ENCODE peak calls at places on chromosomes 4 and X, in nine cellular contexts. H, E, Q, C, M, V, P, X and S are unnamed samples.

GRCh38 chr4:183362916-183363542 is 40.8 kb upstream of the CLDN24 start:
- DNase-seq in H (no peak), E (peak), Q (no peak), C (peak), M (peak), V (no peak), P (no peak), X (no peak), S (no peak)

GRCh38 chr4:2932951-2933565 is 30.1 kb downstream of the NOP14 start:
- DNase-seq in H (peak), E (no peak), Q (peak), C (no peak), M (no peak), V (no peak), P (no peak), X (peak), S (no peak)

GRCh38 chr4:13403833-13404232 is 80.3 kb downstream of the RAB28 start:
- DNase-seq in H (no peak), E (no peak), Q (no peak), C (no peak), M (no peak), V (no peak), P (no peak), X (no peak), S (no peak)

GRCh38 chrX:102847362-102847761 is 89.7 kb upstream of the RAB40AL start:
- DNase-seq in H (no peak), E (no peak), Q (no peak), C (no peak), M (no peak), V (no peak), P (no peak), X (no peak), S (no peak)

GRCh38 chr4:3204021-3204431 is 44.9 kb upstream of the MSANTD1 start:
- DNase-seq in H (no peak), E (no peak), Q (peak), C (no peak), M (no peak), V (peak), P (no peak), X (no peak), S (no peak)

GRCh38 chr4:176443646-176444409 is 124.1 kb downstream of the SPCS3 start:
- DNase-seq in H (no peak), E (no peak), Q (no peak), C (no peak), M (no peak), V (no peak), P (no peak), X (no peak), S (no peak)

GRCh38 chr4:155478336-155478825 is 101.6 kb upstream of the MAP9 start:
- DNase-seq in H (no peak), E (no peak), Q (no peak), C (no peak), M (no peak), V (no peak), P (no peak), X (no peak), S (no peak)

GRCh38 chr4:165347647-165348569 is 20.4 kb downstream of the MSMO1 start:
- DNase-seq in H (no peak), E (no peak), Q (no peak), C (no peak), M (no peak), V (no peak), P (no peak), X (no peak), S (no peak)

GRCh38 chr4:2365054-2365912 is 53.2 kb downstream of the ZFYVE28 start:
- DNase-seq in H (no peak), E (no peak), Q (peak), C (no peak), M (peak), V (no peak), P (no peak), X (no peak), S (peak)

GRCh38 chr4:67198757-67199156 is 346.5 kb downstream of the CENPC start:
- DNase-seq in H (no peak), E (peak), Q (no peak), C (no peak), M (peak), V (no peak), P (no peak), X (no peak), S (no peak)

GRCh38 chr4:56086561-56086960 is 137.8 kb downstream of the CEP135 start:
- DNase-seq in H (no peak), E (no peak), Q (no peak), C (no peak), M (no peak), V (peak), P (no peak), X (no peak), S (no peak)

GRCh38 chr4:88725143-88725542 is 27.5 kb upstream of the NAP1L5 start:
- DNase-seq in H (no peak), E (no peak), Q (no peak), C (no peak), M (peak), V (no peak), P (no peak), X (no peak), S (no peak)

GRCh38 chr4:107951551-107951950 is 20.2 kb downstream of the CYP2U1 start:
- DNase-seq in H (no peak), E (no peak), Q (no peak), C (no peak), M (no peak), V (no peak), P (no peak), X (no peak), S (no peak)

GRCh38 chr4:13921805-13922204 is 294.3 kb upstream of the BOD1L1 start:
- DNase-seq in H (no peak), E (no peak), Q (no peak), C (no peak), M (no peak), V (no peak), P (no peak), X (no peak), S (no peak)

GRCh38 chrX:10064736-10065135 is 92.0 kb upstream of the CLCN4 start:
- DNase-seq in H (no peak), E (no peak), Q (no peak), C (no peak), M (no peak), V (no peak), P (no peak), X (no peak), S (no peak)

GRCh38 chrX:71953946-71954345 is 43.3 kb downstream of the NHSL2 start:
- DNase-seq in H (no peak), E (no peak), Q (no peak), C (no peak), M (no peak), V (no peak), P (no peak), X (peak), S (no peak)

GRCh38 chrX:135000516-135000915 is 9.7 kb downstream of the SMIM10 start:
- DNase-seq in H (no peak), E (no peak), Q (no peak), C (no peak), M (no peak), V (no peak), P (no peak), X (no peak), S (no peak)

GRCh38 chr4:109571494-109571893 is 11.4 kb downstream of the MCUB start:
- DNase-seq in H (no peak), E (no peak), Q (no peak), C (no peak), M (no peak), V (no peak), P (no peak), X (no peak), S (no peak)

GRCh38 chr4:90419124-90419711 is 292.0 kb downstream of the CCSER1 start:
- DNase-seq in H (no peak), E (peak), Q (no peak), C (peak), M (peak), V (no peak), P (no peak), X (peak), S (no peak)

GRCh38 chr4:35358001-35358584 is 886.2 kb downstream of the ARAP2 start:
- DNase-seq in H (no peak), E (no peak), Q (no peak), C (peak), M (peak), V (no peak), P (no peak), X (no peak), S (no peak)

GRCh38 chr4:8761167-8761823 is 110.3 kb downstream of the HMX1 start:
- DNase-seq in H (no peak), E (no peak), Q (peak), C (no peak), M (no peak), V (no peak), P (no peak), X (no peak), S (no peak)

GRCh38 chr4:7147261-7147660 is 45.1 kb upstream of the SORCS2 start:
- DNase-seq in H (no peak), E (no peak), Q (no peak), C (no peak), M (no peak), V (no peak), P (no peak), X (no peak), S (no peak)
- TF ChIP-seq POLR2AphosphoS5 in H (no peak), E (no peak), Q (no peak), C (no peak), M (no peak), V (no peak), P (no peak), X (no peak), S (no peak)

GRCh38 chr4:112284662-112285411 is 867 bp downstream of the TIFA start:
- DNase-seq in H (no peak), E (peak), Q (no peak), C (no peak), M (no peak), V (peak), P (peak), X (peak), S (no peak)
- TF ChIP-seq POLR2AphosphoS5 in H (no peak), E (peak), Q (no peak), C (no peak), M (no peak), V (no peak), P (no peak), X (no peak), S (no peak)

DNA sequence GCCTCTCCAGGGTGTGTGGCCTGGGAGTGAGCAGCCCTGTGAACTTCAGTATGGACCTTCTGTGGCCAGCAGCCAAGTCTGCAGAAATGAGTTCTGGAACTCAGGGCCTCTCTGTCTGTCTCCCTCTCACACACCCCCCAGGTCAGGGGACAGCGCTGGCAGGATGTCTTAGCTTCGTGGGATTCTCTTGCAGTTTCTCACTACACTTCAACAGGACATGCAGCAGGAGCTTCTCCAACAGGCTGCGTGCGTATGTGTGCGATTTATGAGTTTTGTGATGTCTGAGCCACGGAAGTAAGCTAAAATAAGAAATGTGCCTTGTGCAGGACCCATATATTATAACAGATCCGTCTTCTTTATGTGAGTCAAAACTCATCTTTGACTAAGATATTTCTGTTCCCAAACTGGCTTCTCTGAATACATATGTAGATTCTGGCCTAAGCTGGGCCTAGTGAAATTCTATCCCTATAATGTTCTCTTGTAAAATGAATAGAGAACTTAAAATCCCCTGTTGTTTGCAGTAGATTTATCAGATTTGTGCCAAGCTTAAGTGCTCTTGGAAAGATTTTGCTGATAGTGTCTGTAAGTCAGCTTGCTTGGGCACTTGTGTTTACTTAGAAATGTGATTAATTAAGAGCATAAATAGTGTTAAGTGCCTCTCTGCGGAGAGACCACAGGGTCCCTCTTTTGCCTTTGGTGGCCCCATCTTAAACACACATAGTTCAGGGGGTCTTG is 39.8 kb downstream of the PROM1 start:
- DNase-seq in H (no peak), E (no peak), Q (peak), C (no peak), M (no peak), V (no peak), P (no peak), X (no peak), S (no peak)
- TF ChIP-seq POLR2AphosphoS5 in H (no peak), E (no peak), Q (no peak), C (no peak), M (no peak), V (no peak), P (no peak), X (no peak), S (no peak)

DNA sequence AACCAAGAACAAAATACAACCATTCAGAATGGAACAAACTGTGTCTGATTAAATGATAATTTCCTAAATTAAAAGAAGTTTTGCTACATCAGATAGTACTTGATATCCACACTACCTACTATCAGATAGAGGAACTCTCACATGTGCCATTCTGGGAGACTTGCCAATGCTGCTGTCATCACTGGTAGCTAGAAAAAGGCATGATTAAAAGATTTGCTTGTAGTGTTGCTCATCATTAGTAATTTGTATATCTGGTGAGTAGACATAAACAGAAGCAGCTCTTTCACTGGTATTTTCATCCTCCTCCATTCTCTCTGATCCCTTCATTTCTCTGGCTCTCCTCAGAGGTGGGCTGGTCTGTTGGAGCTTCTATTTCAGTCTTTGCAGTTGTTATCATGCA is 56.0 kb downstream of the SPRY1 start:
- DNase-seq in H (peak), E (peak), Q (peak), C (no peak), M (no peak), V (peak), P (no peak), X (peak), S (peak)
- TF ChIP-seq POLR2AphosphoS5 in H (no peak), E (no peak), Q (no peak), C (no peak), M (no peak), V (no peak), P (no peak), X (peak), S (no peak)

DNA sequence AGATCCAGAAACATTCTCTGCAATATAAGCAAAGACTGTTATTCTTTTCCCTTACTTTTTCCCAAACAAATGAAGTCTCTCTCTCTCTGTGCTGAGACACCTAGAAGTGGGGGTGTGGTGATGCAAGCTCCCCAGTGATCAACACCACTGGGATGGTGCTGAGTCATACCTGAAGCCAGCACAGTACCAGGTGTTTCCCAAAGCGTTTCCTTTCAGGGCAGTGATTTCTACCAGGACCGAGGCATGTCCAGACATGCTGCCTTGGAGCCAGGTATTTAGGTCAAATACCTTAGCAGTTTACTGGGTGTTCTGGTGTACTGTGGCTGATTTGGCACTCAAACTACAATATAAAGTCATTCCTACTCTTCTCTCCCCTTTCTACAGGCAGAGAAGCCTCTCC is 726.5 kb downstream of the FAM133A start:
- DNase-seq in H (no peak), E (no peak), Q (no peak), C (no peak), M (peak), V (no peak), P (peak), X (no peak), S (no peak)
- TF ChIP-seq POLR2AphosphoS5 in H (no peak), E (no peak), Q (no peak), C (no peak), M (no peak), V (no peak), P (no peak), X (no peak), S (no peak)

DNA sequence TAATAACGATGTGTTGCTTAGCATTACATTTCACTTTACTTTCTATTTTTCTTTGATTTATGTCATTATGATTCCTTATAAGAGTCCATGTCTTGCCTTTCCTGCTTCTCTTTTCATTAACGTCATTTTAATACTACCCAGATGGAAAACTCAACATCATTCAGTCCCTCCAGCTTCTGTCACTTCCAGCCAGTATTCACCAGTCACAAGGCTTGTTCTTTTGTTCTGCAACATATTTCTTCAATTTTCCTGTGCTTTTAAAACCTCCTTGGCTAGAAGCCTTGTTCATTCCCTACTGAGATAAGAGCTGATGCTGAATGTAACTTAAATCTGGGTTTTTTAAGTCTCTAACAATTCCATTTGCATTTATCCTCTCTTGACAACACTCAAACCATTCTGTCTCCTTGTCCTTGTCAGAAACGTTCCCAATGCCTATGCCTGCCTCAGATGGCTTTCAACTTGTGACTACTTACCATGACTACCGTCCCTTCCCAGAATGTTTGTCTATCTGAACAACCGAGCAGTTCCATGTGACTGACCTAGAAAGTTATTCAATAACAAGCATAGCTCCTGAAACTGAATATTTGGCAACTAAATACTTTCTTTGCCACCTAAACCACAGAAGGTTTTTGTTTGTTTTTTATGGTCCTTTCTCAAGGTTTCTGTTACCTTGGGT is 682.9 kb upstream of the GALNTL6 start:
- DNase-seq in H (no peak), E (no peak), Q (no peak), C (no peak), M (peak), V (no peak), P (no peak), X (no peak), S (no peak)
- TF ChIP-seq POLR2AphosphoS5 in H (no peak), E (no peak), Q (no peak), C (no peak), M (no peak), V (no peak), P (no peak), X (no peak), S (no peak)

DNA sequence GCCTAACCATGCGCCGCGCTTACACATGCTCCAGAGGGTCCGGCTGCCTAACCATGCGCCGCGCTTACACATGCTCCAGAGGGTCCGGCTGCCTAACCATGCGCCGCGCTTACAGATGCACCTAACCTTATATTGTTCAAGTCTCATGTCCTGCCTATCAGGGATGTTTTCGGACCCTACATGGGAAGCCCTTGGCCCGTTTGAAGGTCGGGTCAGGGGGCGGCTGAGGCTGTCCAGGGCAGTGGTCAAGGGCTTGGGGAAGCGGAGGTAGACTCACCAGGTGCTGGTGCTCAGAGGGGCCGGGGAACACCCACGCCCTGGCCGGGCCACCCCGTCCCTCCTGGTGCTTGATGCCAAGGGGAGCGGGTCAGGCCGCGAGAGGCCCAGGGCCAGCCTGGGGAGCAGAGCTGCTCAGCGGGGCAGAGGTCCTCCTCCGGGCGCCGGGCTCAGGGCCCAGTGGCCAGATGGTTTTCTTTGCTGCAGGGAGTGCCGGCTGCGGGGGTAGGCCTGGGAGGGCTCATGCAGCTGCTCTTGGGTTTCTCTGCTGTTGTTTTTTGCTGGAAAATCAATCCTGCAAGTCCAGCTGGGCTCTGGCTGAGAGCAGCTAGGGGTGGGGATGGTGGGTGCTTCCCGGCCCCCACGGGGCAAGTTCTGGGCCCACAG is 35.4 kb upstream of the SPON2 start:
- DNase-seq in H (no peak), E (no peak), Q (peak), C (no peak), M (peak), V (peak), P (no peak), X (peak), S (peak)
- TF ChIP-seq POLR2AphosphoS5 in H (no peak), E (no peak), Q (no peak), C (no peak), M (no peak), V (peak), P (no peak), X (no peak), S (no peak)

GRCh38 chr4:128570380-128570779 is 239.1 kb upstream of the JADE1 start:
- DNase-seq in H (peak), E (peak), Q (peak), C (no peak), M (no peak), V (peak), P (no peak), X (no peak), S (peak)

GRCh38 chr4:128572778-128573241 is 236.7 kb upstream of the JADE1 start:
- DNase-seq in H (no peak), E (peak), Q (no peak), C (no peak), M (no peak), V (no peak), P (no peak), X (no peak), S (no peak)

GRCh38 chr4:128571747-128572146 is 237.8 kb upstream of the JADE1 start:
- DNase-seq in H (no peak), E (peak), Q (peak), C (peak), M (no peak), V (peak), P (peak), X (no peak), S (peak)

GRCh38 chr4:128573781-128574508 is 235.6 kb upstream of the JADE1 start:
- DNase-seq in H (no peak), E (no peak), Q (no peak), C (no peak), M (peak), V (no peak), P (no peak), X (no peak), S (no peak)

DNA sequence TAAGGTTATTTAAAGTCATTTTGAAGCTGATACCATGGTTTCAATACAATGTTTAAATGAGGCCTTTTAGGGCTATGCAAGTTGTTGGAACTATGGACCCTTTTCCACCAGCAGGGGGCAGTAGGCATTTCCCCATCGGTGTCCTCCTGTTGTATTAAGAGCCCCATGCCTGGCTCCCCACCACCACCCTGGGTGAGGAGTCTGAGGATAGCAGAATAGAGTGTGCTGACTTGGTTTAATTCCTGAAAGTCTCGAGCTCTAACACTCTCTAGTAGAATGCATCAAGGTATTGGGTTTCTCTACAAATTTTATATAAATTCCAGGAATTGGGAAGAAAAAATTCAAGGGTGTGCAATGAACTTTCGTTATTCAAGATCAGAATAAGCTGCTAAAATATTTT is 234.8 kb upstream of the JADE1 start:
- DNase-seq in H (peak), E (peak), Q (peak), C (peak), M (peak), V (peak), P (peak), X (peak), S (no peak)
- TF ChIP-seq POLR2AphosphoS5 in H (no peak), E (no peak), Q (no peak), C (no peak), M (no peak), V (no peak), P (no peak), X (no peak), S (no peak)